ENCODE peak calls at places on chromosomes 2 and 18, in ten cellular contexts. One of them, this sample, is unnamed.
A peak's percentile ranks its signal among the peaks of the same experiment; 100 is the strongest.

GRCh38 chr2:172249336-172249735 is 146.6 kb upstream of the DLX2 start:
- DNase-seq in endothelial cell: no peak
- DNase-seq in ELF-1: no peak
- DNase-seq in hypothalamus: no peak
- DNase-seq in SK-N-DZ: no peak
- DNase-seq in colonic mucosa: no peak
- DNase-seq in HEK293T: no peak
- DNase-seq in SJSA1: no peak
- DNase-seq in effector CD4-positive, alpha-beta T cell: no peak
- DNase-seq in anterior cingulate cortex: no peak
- DNase-seq in this sample: no peak

GRCh38 chr2:94994914-94995236 is 30.6 kb upstream of the MAL start:
- DNase-seq in colonic mucosa: no peak
- DNase-seq in anterior cingulate cortex: no peak
- DNase-seq in HEK293T: no peak
- DNase-seq in effector CD4-positive, alpha-beta T cell: no peak
- DNase-seq in ELF-1: no peak
- DNase-seq in SK-N-DZ: no peak
- DNase-seq in SJSA1: no peak
- DNase-seq in endothelial cell: no peak
- DNase-seq in hypothalamus: no peak
- DNase-seq in this sample: no peak

GRCh38 chr18:64929026-64929425 is 780.1 kb upstream of the LINC00305 start:
- DNase-seq in colonic mucosa: no peak
- DNase-seq in HEK293T: no peak
- DNase-seq in SK-N-DZ: no peak
- DNase-seq in effector CD4-positive, alpha-beta T cell: no peak
- DNase-seq in endothelial cell: no peak
- DNase-seq in ELF-1: no peak
- DNase-seq in hypothalamus: no peak
- DNase-seq in anterior cingulate cortex: no peak
- DNase-seq in SJSA1: no peak
- DNase-seq in this sample: no peak

GRCh38 chr18:37578886-37579513 is 13.4 kb upstream of the CELF4 start:
- DNase-seq in colonic mucosa: no peak
- DNase-seq in anterior cingulate cortex: peak; percentile 34
- DNase-seq in ELF-1: no peak
- DNase-seq in HEK293T: peak; percentile 66
- DNase-seq in SK-N-DZ: peak; percentile 69
- DNase-seq in SJSA1: no peak
- DNase-seq in endothelial cell: no peak
- DNase-seq in effector CD4-positive, alpha-beta T cell: no peak
- DNase-seq in hypothalamus: no peak
- DNase-seq in this sample: peak; percentile 18

GRCh38 chr18:48874233-48874632 is 76.5 kb downstream of the SMAD7 start:
- DNase-seq in anterior cingulate cortex: no peak
- DNase-seq in HEK293T: no peak
- DNase-seq in ELF-1: no peak
- DNase-seq in SK-N-DZ: no peak
- DNase-seq in colonic mucosa: no peak
- DNase-seq in effector CD4-positive, alpha-beta T cell: no peak
- DNase-seq in hypothalamus: no peak
- DNase-seq in SJSA1: no peak
- DNase-seq in endothelial cell: no peak
- DNase-seq in this sample: no peak

GRCh38 chr2:35501076-35501475 is 854.5 kb upstream of the CRIM1 start:
- DNase-seq in ELF-1: no peak
- DNase-seq in HEK293T: no peak
- DNase-seq in anterior cingulate cortex: no peak
- DNase-seq in colonic mucosa: no peak
- DNase-seq in SJSA1: no peak
- DNase-seq in hypothalamus: no peak
- DNase-seq in effector CD4-positive, alpha-beta T cell: no peak
- DNase-seq in endothelial cell: no peak
- DNase-seq in SK-N-DZ: no peak
- DNase-seq in this sample: no peak

GRCh38 chr2:1366546-1367134 is 46.6 kb upstream of the TPO start:
- DNase-seq in colonic mucosa: no peak
- DNase-seq in ELF-1: no peak
- DNase-seq in HEK293T: no peak
- DNase-seq in anterior cingulate cortex: peak; percentile 72
- DNase-seq in hypothalamus: peak; percentile 82
- DNase-seq in SJSA1: no peak
- DNase-seq in effector CD4-positive, alpha-beta T cell: no peak
- DNase-seq in endothelial cell: no peak
- DNase-seq in SK-N-DZ: no peak
- DNase-seq in this sample: no peak

GRCh38 chr2:165778653-165779451 is 15.2 kb downstream of the GALNT3 start:
- DNase-seq in HEK293T: peak; percentile 19
- DNase-seq in ELF-1: peak; percentile 50
- DNase-seq in SK-N-DZ: peak; percentile 11
- DNase-seq in endothelial cell: peak; percentile 20
- DNase-seq in anterior cingulate cortex: no peak
- DNase-seq in effector CD4-positive, alpha-beta T cell: no peak
- DNase-seq in SJSA1: no peak
- DNase-seq in hypothalamus: no peak
- DNase-seq in colonic mucosa: no peak
- DNase-seq in this sample: no peak

GRCh38 chr2:164967781-164968228 is 12.5 kb upstream of the SLC38A11 start:
- DNase-seq in colonic mucosa: no peak
- DNase-seq in endothelial cell: no peak
- DNase-seq in effector CD4-positive, alpha-beta T cell: no peak
- DNase-seq in SJSA1: peak; percentile 59
- DNase-seq in SK-N-DZ: no peak
- DNase-seq in ELF-1: peak; percentile 63
- DNase-seq in HEK293T: no peak
- DNase-seq in anterior cingulate cortex: no peak
- DNase-seq in hypothalamus: no peak
- DNase-seq in this sample: peak; percentile 52

GRCh38 chr2:182280128-182280527 is 146.7 kb downstream of the PDE1A start:
- DNase-seq in SJSA1: no peak
- DNase-seq in SK-N-DZ: no peak
- DNase-seq in effector CD4-positive, alpha-beta T cell: no peak
- DNase-seq in hypothalamus: no peak
- DNase-seq in anterior cingulate cortex: no peak
- DNase-seq in HEK293T: no peak
- DNase-seq in endothelial cell: no peak
- DNase-seq in colonic mucosa: no peak
- DNase-seq in ELF-1: no peak
- DNase-seq in this sample: no peak

GRCh38 chr2:44956841-44957240 is 15.3 kb downstream of the SIX3 start:
- DNase-seq in SJSA1: no peak
- DNase-seq in anterior cingulate cortex: no peak
- DNase-seq in endothelial cell: no peak
- DNase-seq in effector CD4-positive, alpha-beta T cell: no peak
- DNase-seq in HEK293T: no peak
- DNase-seq in colonic mucosa: no peak
- DNase-seq in hypothalamus: no peak
- DNase-seq in ELF-1: no peak
- DNase-seq in SK-N-DZ: no peak
- DNase-seq in this sample: no peak

GRCh38 chr2:158315000-158315399 is 141.6 kb downstream of the CCDC148 start:
- DNase-seq in anterior cingulate cortex: no peak
- DNase-seq in SK-N-DZ: no peak
- DNase-seq in colonic mucosa: no peak
- DNase-seq in hypothalamus: no peak
- DNase-seq in effector CD4-positive, alpha-beta T cell: no peak
- DNase-seq in SJSA1: no peak
- DNase-seq in HEK293T: no peak
- DNase-seq in ELF-1: no peak
- DNase-seq in endothelial cell: no peak
- DNase-seq in this sample: no peak

GRCh38 chr2:173851256-173851655 is 113.9 kb downstream of the SP3 start:
- DNase-seq in HEK293T: no peak
- DNase-seq in SK-N-DZ: no peak
- DNase-seq in ELF-1: no peak
- DNase-seq in hypothalamus: no peak
- DNase-seq in SJSA1: no peak
- DNase-seq in anterior cingulate cortex: no peak
- DNase-seq in effector CD4-positive, alpha-beta T cell: no peak
- DNase-seq in endothelial cell: no peak
- DNase-seq in colonic mucosa: no peak
- DNase-seq in this sample: no peak

GRCh38 chr2:55581875-55582547 is 35.4 kb downstream of the PPP4R3B start:
- DNase-seq in endothelial cell: no peak
- DNase-seq in SJSA1: no peak
- DNase-seq in HEK293T: no peak
- DNase-seq in SK-N-DZ: no peak
- DNase-seq in ELF-1: no peak
- DNase-seq in anterior cingulate cortex: peak; percentile 20
- DNase-seq in colonic mucosa: no peak
- DNase-seq in hypothalamus: no peak
- DNase-seq in effector CD4-positive, alpha-beta T cell: no peak
- DNase-seq in this sample: no peak

GRCh38 chr2:158459161-158460003 is 2.6 kb downstream of the PKP4 start:
- DNase-seq in colonic mucosa: no peak
- DNase-seq in SK-N-DZ: no peak
- DNase-seq in anterior cingulate cortex: no peak
- DNase-seq in ELF-1: no peak
- DNase-seq in SJSA1: no peak
- DNase-seq in endothelial cell: no peak
- DNase-seq in hypothalamus: no peak
- DNase-seq in HEK293T: no peak
- DNase-seq in effector CD4-positive, alpha-beta T cell: no peak
- DNase-seq in this sample: no peak

GRCh38 chr18:37754141-37754540 is 188.5 kb upstream of the CELF4 start:
- DNase-seq in SJSA1: no peak
- DNase-seq in endothelial cell: no peak
- DNase-seq in hypothalamus: no peak
- DNase-seq in effector CD4-positive, alpha-beta T cell: no peak
- DNase-seq in anterior cingulate cortex: no peak
- DNase-seq in ELF-1: no peak
- DNase-seq in HEK293T: no peak
- DNase-seq in colonic mucosa: no peak
- DNase-seq in SK-N-DZ: no peak
- DNase-seq in this sample: no peak

GRCh38 chr2:75466708-75467311 is 93.9 kb downstream of the EVA1A start:
- DNase-seq in effector CD4-positive, alpha-beta T cell: no peak
- DNase-seq in endothelial cell: peak; percentile 47
- DNase-seq in colonic mucosa: peak; percentile 32
- DNase-seq in SJSA1: no peak
- DNase-seq in anterior cingulate cortex: no peak
- DNase-seq in SK-N-DZ: peak; percentile 32
- DNase-seq in hypothalamus: no peak
- DNase-seq in HEK293T: peak; percentile 63
- DNase-seq in ELF-1: peak; percentile 85
- DNase-seq in this sample: peak; percentile 74

GRCh38 chr2:138607746-138608145 is 106.2 kb downstream of the SPOPL start:
- DNase-seq in effector CD4-positive, alpha-beta T cell: no peak
- DNase-seq in anterior cingulate cortex: no peak
- DNase-seq in hypothalamus: no peak
- DNase-seq in colonic mucosa: no peak
- DNase-seq in SK-N-DZ: no peak
- DNase-seq in ELF-1: no peak
- DNase-seq in HEK293T: no peak
- DNase-seq in SJSA1: no peak
- DNase-seq in endothelial cell: peak; percentile 15
- DNase-seq in this sample: no peak

GRCh38 chr18:58117685-58118403 is 73.8 kb downstream of the NEDD4L start:
- DNase-seq in hypothalamus: no peak
- DNase-seq in effector CD4-positive, alpha-beta T cell: no peak
- DNase-seq in SJSA1: no peak
- DNase-seq in HEK293T: no peak
- DNase-seq in SK-N-DZ: no peak
- DNase-seq in colonic mucosa: peak; percentile 68
- DNase-seq in anterior cingulate cortex: peak; percentile 14
- DNase-seq in ELF-1: no peak
- DNase-seq in endothelial cell: no peak
- DNase-seq in this sample: no peak

GRCh38 chr2:54122171-54122935 is 6.9 kb downstream of the ACYP2 start:
- DNase-seq in hypothalamus: no peak
- DNase-seq in SK-N-DZ: no peak
- DNase-seq in SJSA1: no peak
- DNase-seq in HEK293T: no peak
- DNase-seq in anterior cingulate cortex: peak; percentile 15
- DNase-seq in effector CD4-positive, alpha-beta T cell: no peak
- DNase-seq in ELF-1: no peak
- DNase-seq in endothelial cell: no peak
- DNase-seq in colonic mucosa: no peak
- DNase-seq in this sample: no peak

GRCh38 chr18:28041366-28041765 is 135.6 kb downstream of the CDH2 start:
- DNase-seq in colonic mucosa: no peak
- DNase-seq in HEK293T: no peak
- DNase-seq in effector CD4-positive, alpha-beta T cell: no peak
- DNase-seq in SJSA1: no peak
- DNase-seq in anterior cingulate cortex: peak; percentile 52
- DNase-seq in endothelial cell: no peak
- DNase-seq in ELF-1: peak; percentile 35
- DNase-seq in hypothalamus: no peak
- DNase-seq in SK-N-DZ: peak; percentile 17
- DNase-seq in this sample: peak; percentile 94

GRCh38 chr2:218362606-218363005 is 5.9 kb downstream of the CATIP start:
- DNase-seq in SJSA1: no peak
- DNase-seq in HEK293T: no peak
- DNase-seq in effector CD4-positive, alpha-beta T cell: no peak
- DNase-seq in endothelial cell: no peak
- DNase-seq in hypothalamus: no peak
- DNase-seq in colonic mucosa: no peak
- DNase-seq in anterior cingulate cortex: no peak
- DNase-seq in ELF-1: no peak
- DNase-seq in SK-N-DZ: no peak
- DNase-seq in this sample: no peak

GRCh38 chr2:169069341-169069740 is at the start of gene DHRS9:
- DNase-seq in ELF-1: no peak
- DNase-seq in endothelial cell: no peak
- DNase-seq in SK-N-DZ: no peak
- DNase-seq in effector CD4-positive, alpha-beta T cell: no peak
- DNase-seq in hypothalamus: no peak
- DNase-seq in HEK293T: no peak
- DNase-seq in anterior cingulate cortex: no peak
- DNase-seq in colonic mucosa: peak; percentile 54
- DNase-seq in SJSA1: peak; percentile 57
- DNase-seq in this sample: no peak

GRCh38 chr2:120175000-120175581 is 48.1 kb downstream of the TMEM185B start:
- DNase-seq in colonic mucosa: peak; percentile 30
- DNase-seq in ELF-1: peak; percentile 55
- DNase-seq in SK-N-DZ: peak; percentile 47
- DNase-seq in anterior cingulate cortex: no peak
- DNase-seq in hypothalamus: no peak
- DNase-seq in effector CD4-positive, alpha-beta T cell: no peak
- DNase-seq in HEK293T: peak; percentile 61
- DNase-seq in SJSA1: no peak
- DNase-seq in endothelial cell: peak; percentile 27
- DNase-seq in this sample: peak; percentile 71

GRCh38 chr18:74682141-74682997 is 84.7 kb downstream of the ZNF407 start:
- DNase-seq in colonic mucosa: no peak
- DNase-seq in hypothalamus: no peak
- DNase-seq in ELF-1: no peak
- DNase-seq in effector CD4-positive, alpha-beta T cell: no peak
- DNase-seq in SJSA1: no peak
- DNase-seq in endothelial cell: no peak
- DNase-seq in HEK293T: no peak
- DNase-seq in SK-N-DZ: no peak
- DNase-seq in anterior cingulate cortex: no peak
- DNase-seq in this sample: no peak

GRCh38 chr2:2665834-2666133 is 334.7 kb upstream of the MYT1L start:
- DNase-seq in endothelial cell: no peak
- DNase-seq in colonic mucosa: no peak
- DNase-seq in SK-N-DZ: no peak
- DNase-seq in HEK293T: no peak
- DNase-seq in hypothalamus: no peak
- DNase-seq in effector CD4-positive, alpha-beta T cell: no peak
- DNase-seq in anterior cingulate cortex: no peak
- DNase-seq in SJSA1: no peak
- DNase-seq in ELF-1: no peak
- DNase-seq in this sample: no peak